ENCODE peak calls at places on chromosome 7, in nine cellular contexts. Y is nephron progenitor cell; V is Peyer's patch; H is LNCaP clone FGC; G is fibroblast of pulmonary artery; D is GM03348; U is cardiac fibroblast; C is putamen; L is stimulated activated CD4-positive, alpha-beta T cell treated with anti-CD3 and anti-CD28 coated beads, Interleukin-1b, Interleukin-23, amount 100 ng/mL, for 1 hour. I is an unnamed sample.

GRCh38 chr7:40714338-40715052 is 579.7 kb downstream of the SUGCT start:
- DNase-seq in Y (no peak), V (no peak), H (no peak), G (no peak), D (peak), U (no peak), C (no peak), L (no peak), I (no peak)

GRCh38 chr7:36141351-36141750 is 11.7 kb upstream of the EEPD1 start:
- DNase-seq in Y (no peak), V (no peak), H (no peak), G (no peak), D (no peak), U (no peak), C (no peak), L (no peak), I (no peak)

GRCh38 chr7:15508258-15508657 is 53.6 kb downstream of the AGMO start:
- DNase-seq in Y (no peak), V (no peak), H (no peak), G (peak), D (no peak), U (peak), C (peak), L (no peak), I (no peak)

GRCh38 chr7:33495207-33495606 is 365.8 kb downstream of the BBS9 start:
- DNase-seq in Y (no peak), V (no peak), H (no peak), G (peak), D (peak), U (peak), C (no peak), L (no peak), I (no peak)

GRCh38 chr7:35251606-35252310 is 2.1 kb downstream of the TBX20 start:
- DNase-seq in Y (no peak), V (no peak), H (no peak), G (no peak), D (no peak), U (peak), C (no peak), L (no peak), I (no peak)

GRCh38 chr7:112152186-112152585 is 54.0 kb downstream of the DOCK4 start:
- DNase-seq in Y (no peak), V (no peak), H (no peak), G (no peak), D (no peak), U (no peak), C (no peak), L (no peak), I (no peak)

GRCh38 chr7:121547341-121548092 is 151.4 kb upstream of the FAM3C start:
- DNase-seq in Y (peak), V (no peak), H (peak), G (peak), D (peak), U (peak), C (peak), L (no peak), I (peak)

GRCh38 chr7:101885597-101885955 is 68.2 kb downstream of the CUX1 start:
- DNase-seq in Y (no peak), V (no peak), H (no peak), G (no peak), D (no peak), U (no peak), C (peak), L (no peak), I (no peak)

GRCh38 chr7:157490465-157490912 is 153.7 kb downstream of the DNAJB6 start:
- DNase-seq in Y (no peak), V (no peak), H (peak), G (peak), D (no peak), U (peak), C (no peak), L (no peak), I (no peak)

GRCh38 chr7:82247814-82248433 is 195.7 kb downstream of the CACNA2D1 start:
- DNase-seq in Y (no peak), V (no peak), H (no peak), G (peak), D (peak), U (peak), C (no peak), L (no peak), I (no peak)

GRCh38 chr7:12389089-12389700 is 14.5 kb downstream of the VWDE start:
- DNase-seq in Y (peak), V (no peak), H (peak), G (peak), D (peak), U (peak), C (peak), L (no peak), I (peak)

GRCh38 chr7:117281562-117281961 is 41.3 kb downstream of the WNT2 start:
- DNase-seq in Y (no peak), V (no peak), H (no peak), G (peak), D (no peak), U (peak), C (no peak), L (no peak), I (no peak)

GRCh38 chr7:158734861-158735260 is 30.3 kb upstream of the NCAPG2 start:
- DNase-seq in Y (no peak), V (no peak), H (no peak), G (peak), D (no peak), U (peak), C (no peak), L (no peak), I (no peak)

GRCh38 chr7:66319373-66319979 is 114.3 kb downstream of the TPST1 start:
- DNase-seq in Y (no peak), V (no peak), H (no peak), G (no peak), D (no peak), U (no peak), C (no peak), L (no peak), I (no peak)

GRCh38 chr7:75962607-75963382 is 31.6 kb downstream of the TMEM120A start:
- DNase-seq in Y (no peak), V (no peak), H (no peak), G (peak), D (peak), U (peak), C (peak), L (no peak), I (no peak)

GRCh38 chr7:45136106-45137060 is 21.2 kb upstream of the RAMP3 start:
- DNase-seq in Y (peak), V (peak), H (peak), G (peak), D (peak), U (peak), C (peak), L (peak), I (peak)

GRCh38 chr7:77415474-77415821 is 701 bp downstream of the GSAP start:
- DNase-seq in Y (peak), V (peak), H (no peak), G (no peak), D (peak), U (no peak), C (no peak), L (no peak), I (peak)

GRCh38 chr7:70834424-70834823 is 297.5 kb upstream of the GALNT17 start:
- DNase-seq in Y (no peak), V (no peak), H (no peak), G (no peak), D (no peak), U (no peak), C (no peak), L (no peak), I (no peak)

GRCh38 chr7:24521917-24522583 is 51.2 kb upstream of the PALS2 start:
- DNase-seq in Y (no peak), V (no peak), H (no peak), G (no peak), D (no peak), U (no peak), C (no peak), L (no peak), I (no peak)

GRCh38 chr7:48875300-48875916 is 48.9 kb upstream of the CDC14C start:
- DNase-seq in Y (peak), V (no peak), H (peak), G (peak), D (peak), U (peak), C (peak), L (no peak), I (no peak)

GRCh38 chr7:36368496-36368895 is 21.2 kb upstream of the ANLN start:
- DNase-seq in Y (no peak), V (no peak), H (no peak), G (no peak), D (no peak), U (no peak), C (no peak), L (no peak), I (no peak)

GRCh38 chr7:157021071-157021891 is 10.8 kb upstream of the MNX1 start:
- DNase-seq in Y (no peak), V (no peak), H (no peak), G (no peak), D (no peak), U (no peak), C (no peak), L (no peak), I (no peak)

GRCh38 chr7:70571403-70571911 is 560.5 kb upstream of the GALNT17 start:
- DNase-seq in Y (no peak), V (no peak), H (peak), G (no peak), D (peak), U (no peak), C (no peak), L (no peak), I (no peak)